ENCODE peak calls at places on chromosome 12, in seven cellular contexts. W, U, J, T, P, S and V are unnamed samples.
A peak's percentile ranks its signal among the peaks of the same experiment; 100 is the strongest.

GRCh38 chr12:77054856-77055255 is 10.5 kb downstream of the E2F7 start:
- DNase-seq in W (no peak), J (no peak), P (no peak), S (no peak), T (no peak), U (no peak), V (no peak)

GRCh38 chr12:57215668-57216013 is 953 bp upstream of the NXPH4 start:
- DNase-seq in P (no peak), T (no peak), W (no peak), U (peak; percentile 76), J (no peak), S (peak; percentile 37), V (no peak)

GRCh38 chr12:6754406-6754805 is 1.5 kb upstream of the MLF2 start:
- DNase-seq in J (no peak), W (no peak), U (no peak), T (no peak), P (no peak), S (no peak), V (no peak)

GRCh38 chr12:102962532-102962931 is 5.1 kb downstream of the ASCL1 start:
- DNase-seq in S (no peak), U (no peak), P (no peak), T (no peak), J (no peak), W (no peak), V (no peak)

GRCh38 chr12:116370886-116371580 is 93.5 kb upstream of the MED13L start:
- DNase-seq in T (no peak), W (no peak), S (peak; percentile 18), J (peak; percentile 61), U (no peak), P (no peak), V (no peak)

GRCh38 chr12:102406033-102406584 is 74.3 kb downstream of the IGF1 start:
- DNase-seq in S (peak; percentile 0), T (no peak), W (peak; percentile 28), P (no peak), U (no peak), J (peak; percentile 61), V (no peak)

GRCh38 chr12:76455582-76456345 is 103.8 kb downstream of the OSBPL8 start:
- DNase-seq in U (peak; percentile 47), T (no peak), J (no peak), S (peak; percentile 95), W (no peak), P (peak; percentile 60), V (no peak)

GRCh38 chr12:53624956-53625355 is 1.2 kb downstream of the ATF7 start:
- DNase-seq in S (peak; percentile 26), U (no peak), P (peak; percentile 24), T (no peak), J (no peak), W (peak; percentile 21), V (no peak)

GRCh38 chr12:4956054-4956453 is 46.3 kb downstream of the KCNA1 start:
- DNase-seq in W (no peak), U (no peak), T (no peak), J (no peak), S (peak; percentile 7), P (no peak), V (no peak)

GRCh38 chr12:100539209-100539608 is 34.3 kb upstream of the GAS2L3 start:
- DNase-seq in J (no peak), U (no peak), T (no peak), W (peak; percentile 29), S (peak; percentile 66), P (peak; percentile 15), V (peak; percentile 53)

GRCh38 chr12:131773582-131774221 is 54.5 kb upstream of the MMP17 start:
- DNase-seq in J (no peak), W (no peak), U (peak; percentile 71), T (no peak), P (peak; percentile 86), S (no peak), V (no peak)

GRCh38 chr12:6821271-6821673 is 349 bp upstream of the GPR162 start:
- DNase-seq in W (peak; percentile 50), P (peak; percentile 43), T (peak; percentile 86), S (peak; percentile 83), J (peak; percentile 90), U (no peak), V (peak; percentile 59)

GRCh38 chr12:75913502-75914110 is 118.0 kb downstream of the PHLDA1 start:
- DNase-seq in T (no peak), J (no peak), U (no peak), S (no peak), P (peak; percentile 38), W (no peak), V (no peak)

GRCh38 chr12:122836027-122836921 is 1.0 kb downstream of the HIP1R start:
- DNase-seq in T (no peak), J (peak; percentile 73), W (peak; percentile 78), U (peak; percentile 81), P (peak; percentile 93), S (no peak), V (peak; percentile 48)

GRCh38 chr12:3381059-3382047 is 109.7 kb upstream of the PRMT8 start:
- DNase-seq in P (no peak), W (no peak), S (peak; percentile 14), J (no peak), U (no peak), T (no peak), V (no peak)

GRCh38 chr12:129902371-129903091 is 1.3 kb downstream of the TMEM132D start:
- DNase-seq in W (no peak), S (no peak), U (no peak), T (no peak), J (no peak), P (no peak), V (no peak)

GRCh38 chr12:5222011-5222461 is 178.4 kb downstream of the KCNA5 start:
- DNase-seq in T (no peak), W (no peak), S (no peak), U (no peak), J (no peak), P (no peak), V (no peak)

GRCh38 chr12:1936406-1937320 is 18.2 kb upstream of the CACNA2D4 start:
- DNase-seq in W (peak; percentile 87), J (peak; percentile 93), P (no peak), U (no peak), S (peak; percentile 68), T (no peak), V (no peak)

GRCh38 chr12:6464531-6464930 is 5.9 kb downstream of the VAMP1 start:
- DNase-seq in W (no peak), J (no peak), U (no peak), T (no peak), P (no peak), S (no peak), V (no peak)

GRCh38 chr12:53070901-53071492 is 8.2 kb downstream of the SPRYD3 start:
- DNase-seq in S (peak; percentile 20), J (peak; percentile 47), T (no peak), P (no peak), W (no peak), U (no peak), V (no peak)

GRCh38 chr12:41277019-41277770 is 89.1 kb downstream of the PDZRN4 start:
- DNase-seq in T (no peak), W (no peak), P (peak; percentile 70), U (peak; percentile 25), S (peak; percentile 75), J (no peak), V (no peak)

GRCh38 chr12:57611116-57611809 is at the start of gene ARHGEF25:
- DNase-seq in T (peak; percentile 91), W (peak; percentile 51), S (peak; percentile 55), P (no peak), U (peak; percentile 90), J (no peak), V (peak; percentile 60)

GRCh38 chr12:114015851-114016250 is 49.7 kb upstream of the RBM19 start:
- DNase-seq in T (no peak), S (no peak), J (no peak), P (no peak), W (no peak), U (no peak), V (no peak)

GRCh38 chr12:47965581-47965980 is 2.2 kb downstream of the TMEM106C start:
- DNase-seq in J (no peak), W (peak; percentile 75), T (no peak), S (no peak), U (no peak), P (no peak), V (no peak)

GRCh38 chr12:47970843-47971242 is 7.4 kb downstream of the TMEM106C start:
- DNase-seq in S (no peak), J (no peak), U (no peak), T (no peak), W (no peak), P (no peak), V (no peak)

GRCh38 chr12:47964102-47964723 is 817 bp downstream of the TMEM106C start:
- DNase-seq in T (no peak), U (peak; percentile 36), S (peak; percentile 22), J (peak; percentile 62), P (peak; percentile 50), W (peak; percentile 56), V (no peak)

GRCh38 chr12:47969845-47970244 is 6.4 kb downstream of the TMEM106C start:
- DNase-seq in U (no peak), J (no peak), T (no peak), W (no peak), S (no peak), P (no peak), V (no peak)

GRCh38 chr12:47967461-47968430 is 4.3 kb downstream of the TMEM106C start:
- DNase-seq in S (peak; percentile 76), P (no peak), W (no peak), U (no peak), T (no peak), J (no peak), V (no peak)
- TF ChIP-seq CTCF in S (no peak), P (no peak), W (no peak), U (no peak), T (no peak), J (no peak), V (no peak)

DNA sequence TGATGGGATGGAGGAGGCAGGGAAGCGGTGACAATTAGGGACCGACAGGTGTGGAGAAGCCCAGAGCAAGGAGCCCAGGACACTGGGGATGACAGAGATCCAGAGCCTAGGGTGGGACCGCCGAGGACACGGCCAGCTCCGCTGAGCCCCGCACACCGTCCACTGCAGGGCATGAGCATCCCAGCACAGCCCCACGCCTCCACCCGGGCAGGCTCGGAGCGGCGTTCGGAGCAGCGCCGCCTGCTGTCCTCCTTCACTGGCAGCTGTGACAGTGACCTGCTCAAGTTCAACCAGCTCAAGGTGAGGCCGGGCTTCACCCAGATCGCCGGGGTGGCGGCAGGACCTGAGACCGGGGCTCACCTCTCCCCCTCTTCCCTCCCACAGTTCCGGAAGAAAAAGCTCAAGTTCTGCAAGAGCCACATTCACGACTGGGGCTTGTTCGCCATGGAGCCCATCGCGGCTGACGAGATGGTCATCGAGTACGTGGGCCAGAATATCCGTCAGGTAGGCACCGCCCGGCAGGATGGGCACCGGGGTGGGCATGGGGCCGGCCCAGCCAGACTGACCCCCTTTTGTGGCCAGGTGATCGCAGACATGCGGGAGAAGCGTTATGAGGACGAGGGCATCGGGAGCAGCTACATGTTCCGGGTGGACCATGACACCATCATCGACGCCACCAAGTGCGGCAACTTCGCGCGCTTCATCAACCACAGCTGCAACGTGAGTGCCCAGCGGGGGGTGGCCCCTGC is 23.7 kb downstream of the SETD1B start:
- DNase-seq in U (no peak), T (no peak), P (no peak), J (no peak), S (no peak), W (no peak), V (no peak)
- TF ChIP-seq CTCF in U (no peak), T (no peak), P (no peak), J (no peak), S (no peak), W (no peak), V (no peak)

GRCh38 chr12:115158816-115159215 is 474.8 kb upstream of the TBX3 start:
- DNase-seq in J (no peak), S (no peak), U (no peak), P (no peak), T (no peak), W (no peak), V (no peak)
- TF ChIP-seq CTCF in J (no peak), S (no peak), U (no peak), P (no peak), T (no peak), W (no peak), V (no peak)

GRCh38 chr12:650983-651382 is 12.3 kb downstream of the NINJ2 start:
- DNase-seq in J (no peak), S (peak; percentile 53), W (no peak), U (no peak), P (no peak), T (no peak), V (no peak)
- TF ChIP-seq CTCF in J (no peak), S (peak; percentile 46), W (no peak), U (no peak), P (peak; percentile 61), T (no peak), V (no peak)